ENCODE peak calls at places on chromosome 4, in six cellular contexts. J, T, Y, S, L and C are unnamed samples.

GRCh38 chr4:54077812-54078211 is 13.4 kb upstream of the CHIC2 start:
- DNase-seq in J (peak), T (no peak), Y (no peak), S (no peak), L (no peak), C (no peak)

GRCh38 chr4:109472343-109472761 is 38.7 kb downstream of the SEC24B start:
- DNase-seq in J (peak), T (no peak), Y (no peak), S (no peak), L (no peak), C (no peak)

GRCh38 chr4:40918330-40918729 is 168.6 kb downstream of the NSUN7 start:
- DNase-seq in J (peak), T (peak), Y (no peak), S (no peak), L (no peak), C (no peak)

GRCh38 chr4:38319456-38320348 is 344.3 kb upstream of the KLF3 start:
- DNase-seq in J (peak), T (peak), Y (peak), S (peak), L (peak), C (peak)

GRCh38 chr4:114015444-114015899 is 36.0 kb upstream of the ARSJ start:
- DNase-seq in J (peak), T (no peak), Y (no peak), S (no peak), L (no peak), C (no peak)

GRCh38 chr4:165381821-165382373 is 3.1 kb downstream of the CPE start:
- DNase-seq in J (no peak), T (no peak), Y (no peak), S (peak), L (no peak), C (no peak)

GRCh38 chr4:37803348-37803973 is 23.0 kb upstream of the PGM2 start:
- DNase-seq in J (peak), T (no peak), Y (peak), S (peak), L (no peak), C (peak)

GRCh38 chr4:1984406-1985191 is 24.2 kb downstream of the NELFA start:
- DNase-seq in J (no peak), T (no peak), Y (no peak), S (no peak), L (no peak), C (no peak)

GRCh38 chr4:169369634-169370033 is 98.9 kb upstream of the SH3RF1 start:
- DNase-seq in J (no peak), T (no peak), Y (no peak), S (no peak), L (no peak), C (no peak)
- TF ChIP-seq CTCF in J (no peak), T (no peak), Y (no peak), S (no peak), L (no peak), C (no peak)

DNA sequence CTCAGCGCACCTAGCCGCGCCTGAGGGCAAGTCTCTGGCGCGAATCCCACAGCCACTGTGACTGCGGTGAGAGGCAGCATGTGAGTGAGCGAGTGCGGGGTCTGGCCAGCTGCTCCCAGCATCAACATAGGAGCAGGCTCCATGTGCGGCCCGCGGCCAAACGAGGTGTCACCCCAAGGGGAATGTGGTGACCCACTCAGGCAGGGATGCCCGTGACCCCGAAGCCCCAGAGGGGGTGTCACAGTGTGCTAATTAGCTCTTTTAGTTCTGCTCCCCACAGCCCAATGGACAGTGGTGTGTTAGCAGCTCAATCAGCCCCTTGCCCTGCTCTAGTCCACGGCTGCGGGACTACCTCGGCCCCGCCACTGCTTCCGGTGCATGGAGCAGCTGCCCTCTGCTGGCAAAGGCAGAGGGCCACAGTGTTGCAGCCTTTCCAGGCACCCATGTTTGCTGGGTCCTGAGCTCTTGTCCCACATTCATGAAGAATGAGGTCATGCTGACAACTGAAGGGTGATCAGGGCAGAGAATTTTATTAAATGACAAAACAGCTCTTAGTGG is 61.4 kb downstream of the AGA start:
- DNase-seq in J (no peak), T (no peak), Y (no peak), S (peak), L (no peak), C (no peak)
- TF ChIP-seq CTCF in J (peak), T (no peak), Y (no peak), S (peak), L (no peak), C (no peak)

GRCh38 chr4:48047421-48047844 is 30.9 kb downstream of the NIPAL1 start:
- DNase-seq in J (peak), T (no peak), Y (peak), S (no peak), L (peak), C (peak)

GRCh38 chr4:48049483-48049882 is 32.9 kb downstream of the NIPAL1 start:
- DNase-seq in J (no peak), T (no peak), Y (no peak), S (no peak), L (no peak), C (no peak)

GRCh38 chr4:48046059-48046458 is 29.5 kb downstream of the NIPAL1 start:
- DNase-seq in J (no peak), T (no peak), Y (no peak), S (no peak), L (no peak), C (no peak)

GRCh38 chr4:48044298-48044697 is 27.7 kb downstream of the NIPAL1 start:
- DNase-seq in J (no peak), T (no peak), Y (no peak), S (no peak), L (no peak), C (no peak)

DNA sequence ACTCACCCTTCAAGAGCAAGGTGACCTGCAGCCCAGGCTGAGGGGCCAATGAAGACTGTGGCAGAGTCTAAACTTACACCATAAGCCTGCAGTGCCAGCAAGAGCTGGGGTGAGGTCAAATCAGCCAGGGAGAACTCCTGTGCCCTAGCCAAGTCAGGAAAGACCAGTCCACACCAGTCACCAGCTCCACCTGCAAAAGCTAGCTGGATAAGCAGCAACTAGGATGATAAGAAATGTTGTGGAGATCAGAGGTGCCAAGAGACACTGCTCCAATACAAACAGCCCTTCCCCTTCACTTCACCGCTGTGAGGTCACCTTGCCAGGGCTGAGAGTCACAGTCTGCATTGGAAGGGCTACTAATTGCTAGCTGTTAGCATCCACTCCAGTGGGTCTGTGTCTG is 31.3 kb downstream of the NIPAL1 start:
- DNase-seq in J (no peak), T (peak), Y (peak), S (no peak), L (no peak), C (no peak)
- TF ChIP-seq CTCF in J (no peak), T (no peak), Y (no peak), S (no peak), L (no peak), C (no peak)

GRCh38 chr4:186931519-186931918 is 207.9 kb upstream of the FAT1 start:
- DNase-seq in J (peak), T (no peak), Y (no peak), S (no peak), L (no peak), C (no peak)

GRCh38 chr4:186924723-186925122 is 201.1 kb upstream of the FAT1 start:
- DNase-seq in J (no peak), T (no peak), Y (no peak), S (no peak), L (no peak), C (no peak)

GRCh38 chr4:186930024-186930423 is 206.4 kb upstream of the FAT1 start:
- DNase-seq in J (no peak), T (no peak), Y (no peak), S (no peak), L (no peak), C (no peak)

GRCh38 chr4:186932196-186932595 is 208.5 kb upstream of the FAT1 start:
- DNase-seq in J (no peak), T (no peak), Y (no peak), S (peak), L (no peak), C (no peak)

GRCh38 chr4:186927624-186928023 is 204.0 kb upstream of the FAT1 start:
- DNase-seq in J (no peak), T (no peak), Y (no peak), S (no peak), L (no peak), C (no peak)
- TF ChIP-seq CTCF in J (no peak), T (no peak), Y (no peak), S (no peak), L (no peak), C (no peak)

DNA sequence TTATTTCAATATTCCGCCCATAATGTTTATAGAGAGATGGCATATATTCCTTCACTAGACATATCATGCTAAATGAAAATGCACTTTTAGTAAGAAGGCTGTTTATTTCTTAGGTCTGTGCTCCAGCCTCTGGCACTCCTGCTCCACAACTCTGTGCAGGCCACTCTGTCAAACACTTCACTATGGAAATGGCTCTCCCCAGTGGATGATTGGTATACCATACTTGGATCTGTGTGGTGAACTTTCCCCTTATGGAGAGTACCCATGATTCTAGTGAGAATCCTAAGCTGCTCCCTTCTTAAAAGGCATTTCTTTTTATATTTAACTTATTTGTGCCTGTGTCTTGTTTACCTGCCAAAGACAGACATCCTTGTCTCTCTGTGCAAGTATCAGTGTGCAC is 480.1 kb upstream of the GALNT7 start:
- DNase-seq in J (peak), T (no peak), Y (no peak), S (no peak), L (no peak), C (no peak)
- TF ChIP-seq CTCF in J (no peak), T (no peak), Y (no peak), S (peak), L (no peak), C (no peak)

GRCh38 chr4:88752754-88753153 is 55.1 kb upstream of the NAP1L5 start:
- DNase-seq in J (no peak), T (no peak), Y (no peak), S (no peak), L (no peak), C (no peak)
- TF ChIP-seq CTCF in J (no peak), T (no peak), Y (no peak), S (no peak), L (no peak), C (no peak)

GRCh38 chr4:176742211-176742610 is 50.5 kb downstream of the VEGFC start:
- DNase-seq in J (no peak), T (no peak), Y (no peak), S (no peak), L (no peak), C (no peak)

GRCh38 chr4:176745902-176746301 is 46.8 kb downstream of the VEGFC start:
- DNase-seq in J (no peak), T (no peak), Y (no peak), S (no peak), L (no peak), C (no peak)

DNA sequence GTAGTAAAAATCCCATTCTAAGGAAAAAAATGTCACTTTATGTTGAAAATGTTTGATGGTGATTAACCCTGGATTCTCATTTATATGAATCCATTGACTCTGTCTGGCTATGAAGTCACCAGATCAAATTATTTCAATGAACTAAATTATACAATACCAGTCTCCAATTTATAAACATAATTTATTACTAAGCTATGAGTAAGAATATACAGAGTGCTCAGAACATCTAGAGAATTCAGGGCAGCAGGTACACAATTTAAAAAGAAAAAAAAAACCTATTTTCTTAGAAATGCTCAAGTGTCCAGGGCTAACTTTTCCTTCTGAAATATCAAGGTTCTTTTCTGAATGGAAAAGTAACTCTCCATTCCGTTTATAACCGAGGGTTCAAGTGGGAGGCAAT is 48.6 kb downstream of the VEGFC start:
- DNase-seq in J (no peak), T (no peak), Y (no peak), S (no peak), L (no peak), C (no peak)
- TF ChIP-seq CTCF in J (no peak), T (no peak), Y (no peak), S (no peak), L (no peak), C (no peak)